ENCODE peak calls at places on chromosomes 13 and 19, in nine cellular contexts. D is fibroblast of lung; M is GM23248; P is tibial artery; J is small intestine; O is right lobe of liver; Y is tibial nerve; Z is pancreas; F is effector memory CD4-positive, alpha-beta T cell. I is an unnamed sample. For H3K4me1, the result is how much of the 10 kb centered on the place peaks cover.

GRCh38 chr19:40460185-40460584 is 5.4 kb downstream of the BLVRB start:
- DNase-seq in F (no peak), M (no peak), Z (no peak), J (no peak), P (no peak), Y (no peak), D (no peak), O (no peak), I (no peak)

GRCh38 chr13:44810067-44810840 is 179.0 kb downstream of the NUFIP1 start:
- DNase-seq in O (no peak), P (peak), J (peak), M (peak), Z (no peak), Y (no peak), D (no peak), F (no peak), I (no peak)

GRCh38 chr13:97257228-97257755 is 35.2 kb downstream of the MBNL2 start:
- DNase-seq in M (no peak), O (no peak), D (no peak), J (no peak), P (no peak), Z (no peak), Y (no peak), F (no peak), I (no peak)

GRCh38 chr13:26498524-26499208 is 58.8 kb upstream of the WASF3 start:
- DNase-seq in Z (no peak), D (peak), F (no peak), M (peak), O (no peak), Y (no peak), J (no peak), P (no peak), I (no peak)

GRCh38 chr13:32846020-32846451 is 170.2 kb upstream of the KL start:
- DNase-seq in Y (no peak), P (no peak), M (no peak), Z (no peak), O (no peak), J (no peak), D (no peak), F (no peak), I (no peak)

GRCh38 chr13:101289764-101290163 is 126.5 kb downstream of the NALCN start:
- DNase-seq in P (no peak), F (no peak), M (peak), Z (no peak), J (peak), D (peak), O (no peak), Y (no peak), I (no peak)

GRCh38 chr19:56566904-56567273 is 379 bp upstream of the ZNF470 start:
- DNase-seq in D (peak), Y (no peak), P (peak), O (peak), M (peak), Z (no peak), J (peak), F (no peak), I (no peak)

GRCh38 chr13:110070046-110070445 is 236.9 kb downstream of the COL4A1 start:
- DNase-seq in O (no peak), P (no peak), F (no peak), J (no peak), D (no peak), Y (no peak), Z (no peak), M (no peak), I (no peak)

DNA sequence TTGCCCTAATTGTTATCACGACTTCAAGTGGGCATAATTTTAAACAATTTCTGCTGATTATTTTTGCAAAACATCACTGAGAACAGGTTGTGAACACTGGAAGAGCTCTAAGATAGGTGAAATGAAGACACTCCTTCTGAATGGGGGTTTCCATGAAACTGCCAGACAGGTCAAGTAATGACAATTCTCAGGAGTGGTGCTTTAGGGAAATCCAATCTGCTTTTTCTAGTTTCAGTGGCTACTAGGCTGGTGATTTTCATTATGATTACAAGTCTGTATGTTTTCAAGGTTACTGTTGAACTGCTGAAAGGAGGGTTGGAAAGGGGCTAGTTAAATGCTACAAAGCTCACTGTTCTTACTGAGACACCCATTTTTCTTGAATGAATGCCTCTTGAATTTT is 1724.2 kb downstream of the PCDH9 start:
- DNase-seq in F (no peak), Z (no peak), Y (no peak), D (no peak), O (no peak), P (no peak), M (no peak), J (no peak), I (no peak)
- H3K4me3 ChIP-seq in F (no peak), Z (no peak), Y (no peak), D (no peak), O (no peak), P (no peak), M (no peak), J (no peak), I (no peak)

GRCh38 chr13:50910483-50910805 is 853 bp downstream of the RNASEH2B start:
- DNase-seq in Z (peak), D (peak), O (peak), M (peak), Y (no peak), P (peak), J (no peak), F (no peak), I (no peak)

GRCh38 chr13:50912851-50913250 is 3.3 kb downstream of the RNASEH2B start:
- DNase-seq in Z (no peak), F (no peak), P (no peak), D (peak), J (no peak), M (no peak), O (no peak), Y (no peak), I (no peak)

GRCh38 chr13:50914301-50914700 is 4.7 kb downstream of the RNASEH2B start:
- DNase-seq in F (no peak), J (no peak), P (no peak), D (no peak), O (no peak), Z (no peak), Y (no peak), M (peak), I (no peak)

GRCh38 chr13:50911051-50911690 is 1.6 kb downstream of the RNASEH2B start:
- DNase-seq in O (no peak), F (no peak), J (peak), Z (no peak), Y (no peak), M (peak), P (no peak), D (peak), I (no peak)

DNA sequence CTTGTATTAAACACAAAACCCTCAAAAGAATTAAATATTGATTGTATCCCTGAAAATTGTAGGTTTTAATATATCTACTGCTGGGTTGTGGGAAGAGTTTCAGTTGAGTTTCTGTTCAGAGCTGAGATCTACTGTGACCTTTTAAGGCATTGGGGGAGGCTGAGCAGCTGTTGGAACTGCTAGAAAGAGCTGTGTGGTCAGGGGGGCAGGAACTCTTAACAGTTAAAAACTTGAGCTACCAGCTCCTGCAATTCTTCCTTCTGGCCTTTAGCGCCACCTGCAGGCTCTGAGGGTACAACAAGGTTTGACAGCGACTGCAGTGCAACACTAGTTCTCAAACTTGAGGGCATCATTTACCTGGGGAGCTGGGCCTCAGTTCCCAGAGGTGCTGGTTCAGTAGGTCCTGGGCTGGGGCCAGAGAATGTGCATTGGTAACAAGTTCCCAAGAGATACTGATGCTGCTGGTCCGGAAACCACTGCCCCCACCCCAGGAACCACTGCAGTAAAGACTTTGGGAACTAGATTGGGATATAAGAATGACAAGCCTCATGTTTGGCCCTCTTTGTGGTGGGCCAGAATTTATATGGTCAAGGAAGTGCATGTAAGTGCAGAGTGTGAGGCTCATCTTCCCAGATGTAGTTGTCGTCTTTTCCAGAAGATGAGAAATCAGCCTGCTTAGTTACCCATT is 2.5 kb downstream of the RNASEH2B start:
- DNase-seq in O (peak), D (peak), M (peak), P (peak), Z (peak), J (peak), F (peak), Y (peak), I (peak)
- H3K4me1 ChIP-seq in O (under half), D (under half), M (under half), P (under half), Z (under half), J (under half), F (under half), Y (under half), I (half or more)

GRCh38 chr13:111202149-111202548 is 87.0 kb downstream of the ARHGEF7 start:
- DNase-seq in O (peak), D (no peak), M (no peak), F (no peak), J (no peak), P (no peak), Z (no peak), Y (no peak), I (no peak)
- H3K27ac ChIP-seq in O (peak), D (no peak), M (no peak), F (no peak), J (peak), P (peak), Z (no peak), Y (no peak), I (peak)

GRCh38 chr13:98749501-98749900 is 3.0 kb downstream of the SLC15A1 start:
- DNase-seq in F (no peak), J (no peak), P (no peak), D (peak), M (peak), Z (no peak), Y (no peak), O (no peak), I (no peak)

GRCh38 chr13:98752942-98753290 is 444 bp upstream of the SLC15A1 start:
- DNase-seq in D (no peak), J (no peak), O (no peak), Y (no peak), Z (no peak), P (no peak), F (no peak), M (no peak), I (no peak)

GRCh38 chr13:98752111-98752941 is at the start of gene SLC15A1:
- DNase-seq in J (peak), F (no peak), O (peak), Y (no peak), Z (peak), D (no peak), M (peak), P (no peak), I (no peak)

GRCh38 chr13:98755116-98755515 is 2.6 kb upstream of the SLC15A1 start:
- DNase-seq in O (no peak), M (no peak), D (no peak), Z (no peak), J (no peak), P (no peak), F (no peak), Y (no peak), I (no peak)

DNA sequence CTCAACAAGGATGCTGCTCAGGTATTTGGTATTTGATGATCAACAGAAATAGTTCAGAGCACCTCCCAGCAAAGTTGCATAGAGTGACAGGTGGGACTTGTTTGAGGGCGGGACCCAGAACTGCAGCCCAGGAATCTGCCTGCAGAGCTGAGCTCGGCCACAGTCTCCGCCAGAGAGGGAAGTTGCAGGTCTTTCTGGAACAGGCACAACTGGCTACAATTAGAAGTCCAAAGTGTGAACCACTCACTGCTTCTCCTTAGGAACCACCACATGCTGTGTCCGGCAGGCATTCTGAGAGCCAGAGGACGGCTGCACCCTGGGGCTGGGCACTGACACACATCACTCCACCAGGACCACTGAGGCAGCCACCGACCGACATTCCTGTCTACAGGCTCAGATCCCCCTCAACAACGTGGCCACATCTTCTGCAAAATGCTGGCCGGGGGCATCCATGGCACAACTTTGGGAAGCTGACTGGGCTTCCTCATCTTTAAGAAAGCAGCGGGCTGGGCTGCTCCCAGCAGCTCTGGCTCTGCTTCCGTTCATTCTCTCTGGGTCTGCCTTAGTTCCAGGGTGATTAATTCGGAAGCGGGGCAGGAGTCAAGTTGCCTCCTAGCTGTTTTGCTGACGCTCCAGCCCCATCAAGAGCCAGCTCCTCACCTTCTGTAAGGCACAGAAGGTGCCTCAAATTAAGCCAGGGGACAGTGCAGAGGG is 918 bp downstream of the SLC15A1 start:
- DNase-seq in Y (no peak), D (peak), M (peak), J (peak), O (peak), F (no peak), Z (no peak), P (no peak), I (no peak)
- H3K4me3 ChIP-seq in Y (no peak), D (peak), M (peak), J (peak), O (peak), F (no peak), Z (peak), P (no peak), I (no peak)

GRCh38 chr19:15412832-15413231 is 6.0 kb downstream of the AKAP8L start:
- DNase-seq in F (no peak), P (no peak), J (no peak), Y (no peak), Z (no peak), D (peak), O (no peak), M (no peak), I (no peak)
- H3K4me1 ChIP-seq in F (under half), P (half or more), J (under half), Y (under half), Z (under half), D (under half), O (under half), M (under half), I (half or more)

I was measured in CD4-positive, CD25-positive, alpha-beta regulatory T cell.